ENCODE peak calls at places on chromosomes 2 and 18, in ten cellular contexts. X is WTC11; Q is NCI-H2081 treated with DMSO at 0.1 percent for 48 hours; O is HuH-7.5; D is BJ; H is Ammon's horn; M is NCI-H2107; T is astrocyte of the hippocampus; E is activated CD4-positive, alpha-beta T cell treated with anti-CD3 and anti-CD28 coated beads for 4 hours; B is H54. F is an unnamed sample.

GRCh38 chr2:125561302-125561701 is 1094.7 kb upstream of the GYPC start:
- DNase-seq in D (no peak), Q (no peak), O (no peak), H (no peak), X (no peak), B (no peak), E (no peak), M (no peak), T (no peak), F (no peak)

GRCh38 chr2:103656558-103656957 is 894.7 kb downstream of the TMEM182 start:
- DNase-seq in X (no peak), Q (no peak), D (no peak), E (no peak), T (peak), M (no peak), O (no peak), H (no peak), B (no peak), F (no peak)

GRCh38 chr18:50131591-50131990 is 63.4 kb downstream of the MYO5B start:
- DNase-seq in Q (no peak), B (no peak), M (no peak), X (no peak), O (no peak), D (no peak), E (no peak), H (peak), T (peak), F (no peak)

GRCh38 chr2:188322569-188323531 is 31.2 kb downstream of the GULP1 start:
- DNase-seq in M (no peak), B (no peak), T (peak), D (no peak), O (no peak), E (no peak), H (no peak), Q (no peak), X (no peak), F (no peak)

GRCh38 chr2:56088411-56088810 is 95.4 kb upstream of the CCDC85A start:
- DNase-seq in B (no peak), T (peak), M (no peak), O (no peak), Q (no peak), X (no peak), E (no peak), H (no peak), D (no peak), F (no peak)

GRCh38 chr18:76491801-76492668 is 3.0 kb downstream of the ZNF516 start:
- DNase-seq in M (no peak), B (no peak), T (peak), H (peak), X (peak), Q (no peak), D (no peak), O (peak), E (peak), F (no peak)

GRCh38 chr2:135913726-135914365 is 37.6 kb upstream of the MCM6 start:
- DNase-seq in H (peak), B (no peak), D (no peak), M (no peak), T (peak), E (peak), X (no peak), O (no peak), Q (no peak), F (peak)

GRCh38 chr2:236308855-236309668 is 44.9 kb upstream of the ASB18 start:
- DNase-seq in T (no peak), M (no peak), X (no peak), D (no peak), O (no peak), B (no peak), H (no peak), Q (no peak), E (no peak), F (no peak)

GRCh38 chr18:23340661-23341060 is 112.4 kb upstream of the RIOK3 start:
- DNase-seq in B (no peak), D (no peak), X (no peak), O (no peak), E (no peak), T (no peak), H (no peak), Q (no peak), M (no peak), F (no peak)

GRCh38 chr2:233446121-233446520 is 91.8 kb downstream of the DGKD start:
- DNase-seq in H (no peak), X (no peak), O (no peak), M (no peak), Q (no peak), B (no peak), T (no peak), D (no peak), E (no peak), F (no peak)

GRCh38 chr18:13418013-13418710 is 199.6 kb downstream of the LDLRAD4 start:
- DNase-seq in M (no peak), E (no peak), Q (no peak), H (no peak), O (no peak), X (no peak), D (no peak), T (no peak), B (no peak), F (no peak)

GRCh38 chr2:2229898-2230817 is 100.9 kb downstream of the MYT1L start:
- DNase-seq in H (peak), E (no peak), T (peak), B (no peak), D (no peak), O (no peak), Q (no peak), M (peak), X (no peak), F (no peak)

GRCh38 chr2:167905668-167906067 is 341.7 kb downstream of the STK39 start:
- DNase-seq in Q (no peak), M (no peak), B (no peak), E (no peak), X (no peak), D (no peak), O (no peak), T (no peak), H (no peak), F (no peak)

GRCh38 chr2:19807866-19808265 is 93.9 kb downstream of the TTC32 start:
- DNase-seq in H (no peak), M (no peak), T (no peak), D (no peak), B (no peak), E (no peak), O (no peak), X (no peak), Q (no peak), F (no peak)

GRCh38 chr2:75100011-75100680 is 99.2 kb downstream of the TACR1 start:
- DNase-seq in E (no peak), D (peak), H (no peak), X (no peak), T (peak), B (peak), O (no peak), Q (no peak), M (no peak), F (no peak)

GRCh38 chr2:74778381-74779371 is 55.3 kb upstream of the HK2 start:
- DNase-seq in H (no peak), E (no peak), D (no peak), O (no peak), T (peak), Q (no peak), M (peak), X (peak), B (no peak), F (no peak)

GRCh38 chr2:189933041-189933440 is 129.5 kb downstream of the MSTN start:
- DNase-seq in O (no peak), B (no peak), H (no peak), M (no peak), D (no peak), T (no peak), E (no peak), X (no peak), Q (no peak), F (no peak)

GRCh38 chr18:20971886-20972267 is 139.7 kb downstream of the ROCK1 start:
- DNase-seq in E (no peak), T (peak), M (no peak), O (peak), X (no peak), B (peak), D (no peak), Q (no peak), H (no peak), F (no peak)

GRCh38 chr2:58497189-58497588 is 256.1 kb upstream of the FANCL start:
- DNase-seq in D (no peak), O (no peak), H (no peak), B (no peak), E (no peak), M (no peak), X (no peak), Q (no peak), T (peak), F (no peak)

GRCh38 chr2:47070155-47070919 is 84.8 kb downstream of the STPG4 start:
- DNase-seq in B (no peak), Q (no peak), M (no peak), D (no peak), H (no peak), E (no peak), T (no peak), O (no peak), X (no peak), F (no peak)

GRCh38 chr2:53450885-53451284 is 316.7 kb upstream of the CHAC2 start:
- DNase-seq in T (no peak), M (no peak), D (no peak), O (no peak), Q (no peak), E (no peak), H (no peak), B (no peak), X (no peak), F (no peak)

GRCh38 chr2:114754907-114755563 is 312.6 kb downstream of the DPP10 start:
- DNase-seq in H (no peak), E (no peak), D (no peak), X (no peak), Q (peak), T (no peak), M (no peak), B (no peak), O (no peak), F (no peak)

GRCh38 chr2:15941483-15941853 is 1.1 kb downstream of the MYCN start:
- DNase-seq in M (no peak), D (no peak), Q (no peak), O (peak), X (peak), E (no peak), B (no peak), T (peak), H (peak), F (no peak)

GRCh38 chr2:39335930-39336329 is 92.2 kb upstream of the CDKL4 start:
- DNase-seq in H (no peak), X (no peak), O (no peak), Q (no peak), M (no peak), T (no peak), E (no peak), B (no peak), D (no peak), F (no peak)

GRCh38 chr2:220300806-220301205 is 673.4 kb downstream of the SLC4A3 start:
- DNase-seq in H (no peak), O (no peak), D (no peak), T (peak), M (no peak), B (no peak), E (no peak), X (no peak), Q (no peak), F (no peak)

GRCh38 chr2:43539991-43540860 is 55.6 kb downstream of the THADA start:
- DNase-seq in M (no peak), T (peak), Q (no peak), B (no peak), X (no peak), H (peak), E (no peak), D (peak), O (no peak), F (no peak)

GRCh38 chr2:16978291-16978690 is 312.7 kb upstream of the CYRIA start:
- DNase-seq in B (no peak), H (no peak), M (no peak), Q (no peak), E (no peak), O (no peak), D (no peak), T (peak), X (no peak), F (no peak)

GRCh38 chr2:43714164-43714563 is 37.9 kb upstream of the C1GALT1C1L start:
- DNase-seq in O (no peak), E (no peak), T (no peak), D (peak), B (no peak), X (no peak), Q (no peak), M (no peak), H (no peak), F (no peak)

GRCh38 chr2:61670591-61671503 is 132.7 kb upstream of the XPO1 start:
- DNase-seq in O (no peak), Q (no peak), H (peak), E (no peak), D (no peak), X (no peak), B (no peak), M (no peak), T (peak), F (no peak)

GRCh38 chr2:241546771-241547498 is 11.6 kb upstream of the BOK start:
- DNase-seq in T (peak), E (no peak), B (peak), Q (no peak), X (no peak), O (peak), M (no peak), D (peak), H (peak), F (no peak)

GRCh38 chr2:237625777-237626176 is 1.6 kb upstream of the LRRFIP1 start:
- DNase-seq in E (no peak), X (no peak), D (no peak), M (no peak), H (no peak), B (no peak), O (no peak), Q (no peak), T (no peak), F (no peak)

GRCh38 chr18:48733854-48734253 is 195.0 kb downstream of the CTIF start:
- DNase-seq in M (no peak), X (no peak), D (no peak), H (peak), Q (no peak), O (no peak), T (no peak), B (no peak), E (no peak), F (no peak)

F was measured in CD8-positive, alpha-beta T cell.